ENCODE peak calls at places on chromosome 17, in five cellular contexts. Q is stimulated activated CD8-positive, alpha-beta memory T cell treated with anti-CD3 and anti-CD28 coated beads, Interleukin-4, amount 100 ng/mL, for 4 hours; K is activated CD8-positive, alpha-beta memory T cell treated with anti-CD3 and anti-CD28 coated beads, Interleukin-2, amount 50 U/mL, for 4 hours; N is renal cortical epithelial cell; M is cardiac muscle cell. S is an unnamed sample.

GRCh38 chr17:5437721-5438317 is 1.1 kb downstream of the C1QBP start:
- DNase-seq in Q (no peak), K (no peak), N (peak), M (no peak), S (peak)

GRCh38 chr17:77429985-77430752 is 289.4 kb downstream of the SEC14L1 start:
- DNase-seq in Q (peak), K (peak), N (peak), M (peak), S (peak)

GRCh38 chr17:10105513-10106001 is 92.8 kb downstream of the GAS7 start:
- DNase-seq in Q (no peak), K (no peak), N (no peak), M (peak), S (no peak)

GRCh38 chr17:63033142-63033541 is 67.1 kb downstream of the TANC2 start:
- DNase-seq in Q (no peak), K (no peak), N (no peak), M (no peak), S (no peak)

GRCh38 chr17:77558846-77559626 is 399.5 kb upstream of the TNRC6C start:
- DNase-seq in Q (no peak), K (no peak), N (no peak), M (no peak), S (no peak)

GRCh38 chr17:29412780-29413565 is 22.8 kb downstream of the TAOK1 start:
- DNase-seq in Q (no peak), K (no peak), N (peak), M (no peak), S (peak)

GRCh38 chr17:60594747-60595146 is 5.2 kb upstream of the PPM1D start:
- DNase-seq in Q (no peak), K (no peak), N (no peak), M (no peak), S (no peak)

GRCh38 chr17:66691644-66692500 is 143.0 kb upstream of the CACNG5 start:
- DNase-seq in Q (no peak), K (no peak), N (peak), M (no peak), S (no peak)

GRCh38 chr17:3690094-3690715 is 5.8 kb downstream of the P2RX5 start:
- DNase-seq in Q (no peak), K (no peak), N (no peak), M (no peak), S (no peak)

GRCh38 chr17:27551701-27552466 is 79.1 kb upstream of the LGALS9 start:
- DNase-seq in Q (no peak), K (no peak), N (peak), M (no peak), S (no peak)

GRCh38 chr17:18319604-18320256 is 4.6 kb downstream of the SMCR8 start:
- DNase-seq in Q (no peak), K (no peak), N (peak), M (peak), S (peak)

GRCh38 chr17:50096092-50096491 is 941 bp downstream of the PDK2 start:
- DNase-seq in Q (no peak), K (no peak), N (no peak), M (no peak), S (no peak)

GRCh38 chr17:4658478-4659305 is 17.2 kb upstream of the ALOX15 start:
- DNase-seq in Q (peak), K (peak), N (peak), M (no peak), S (peak)

GRCh38 chr17:43171761-43172487 is 910 bp downstream of the NBR1 start:
- DNase-seq in Q (no peak), K (no peak), N (peak), M (peak), S (peak)

GRCh38 chr17:19260958-19261357 is 23.8 kb downstream of the EPN2 start:
- DNase-seq in Q (no peak), K (no peak), N (peak), M (no peak), S (no peak)

GRCh38 chr17:80270836-80271235 is 10.2 kb downstream of the RNF213 start:
- DNase-seq in Q (no peak), K (peak), N (no peak), M (peak), S (peak)

GRCh38 chr17:79028496-79029326 is 4.7 kb downstream of the C1QTNF1 start:
- DNase-seq in Q (no peak), K (no peak), N (no peak), M (no peak), S (no peak)

GRCh38 chr17:42247734-42248133 is 28.5 kb downstream of the STAT5B start:
- DNase-seq in Q (no peak), K (no peak), N (peak), M (no peak), S (no peak)

GRCh38 chr17:80899402-80900268 is 92.0 kb upstream of the CHMP6 start:
- DNase-seq in Q (peak), K (peak), N (peak), M (peak), S (peak)

GRCh38 chr17:81801327-81801726 is 2.6 kb upstream of the GCGR start:
- DNase-seq in Q (no peak), K (no peak), N (no peak), M (no peak), S (no peak)

GRCh38 chr17:35214192-35214591 is 20.0 kb upstream of the SLC35G3 start:
- DNase-seq in Q (no peak), K (no peak), N (no peak), M (no peak), S (no peak)

GRCh38 chr17:63960430-63960829 is 12.3 kb downstream of the SCN4A start:
- DNase-seq in Q (no peak), K (no peak), N (no peak), M (no peak), S (no peak)

GRCh38 chr17:61279476-61280145 is 120.0 kb upstream of the TBX2 start:
- DNase-seq in Q (no peak), K (no peak), N (no peak), M (no peak), S (no peak)

GRCh38 chr17:76092526-76093413 is 10.8 kb downstream of the EXOC7 start:
- DNase-seq in Q (no peak), K (no peak), N (no peak), M (no peak), S (no peak)

GRCh38 chr17:13288248-13288647 is 270.4 kb upstream of the ELAC2 start:
- DNase-seq in Q (no peak), K (no peak), N (no peak), M (no peak), S (no peak)

GRCh38 chr17:33493566-33493965 is 200.5 kb upstream of the ASIC2 start:
- DNase-seq in Q (no peak), K (no peak), N (no peak), M (no peak), S (no peak)

GRCh38 chr17:8120520-8121443 is 2.5 kb upstream of the ALOXE3 start:
- DNase-seq in Q (no peak), K (peak), N (peak), M (peak), S (peak)

GRCh38 chr17:76737676-76738467 is at the start of gene MFSD11:
- DNase-seq in Q (peak), K (peak), N (peak), M (peak), S (peak)

GRCh38 chr17:82965371-82965770 is 114.0 kb upstream of the METRNL start:
- DNase-seq in Q (no peak), K (no peak), N (no peak), M (no peak), S (no peak)

GRCh38 chr17:57422574-57423164 is 166.3 kb downstream of the MSI2 start:
- DNase-seq in Q (no peak), K (no peak), N (no peak), M (no peak), S (peak)

GRCh38 chr17:41906465-41907184 is 12.1 kb downstream of the ACLY start:
- DNase-seq in Q (no peak), K (no peak), N (no peak), M (no peak), S (no peak)